ENCODE peak calls at places on chromosome 4, in four cellular contexts. One of them, this sample, is unnamed.

GRCh38 chr4:148116971-148117370 is 325.2 kb downstream of the NR3C2 start:
- DNase-seq in PC-9: no peak
- DNase-seq in activated T-helper 1 cell treated with anti-CD3 and anti-CD28 coated beads, Interleukin-12 subunit alpha, Interleukin-12 subunit beta, Interleukin-2, Interleukin-4 antibody, amounts not matched to agents 30 ng/mL and 10 ng/mL and 1 ng/mL, durations not matched to agents 14 hours and 24 hours and 36 hours: no peak
- DNase-seq in NCI-H774: no peak
- DNase-seq in this sample: no peak

GRCh38 chr4:973431-974397 is at the start of gene DGKQ:
- DNase-seq in PC-9: peak
- DNase-seq in activated T-helper 1 cell treated with anti-CD3 and anti-CD28 coated beads, Interleukin-12 subunit alpha, Interleukin-12 subunit beta, Interleukin-2, Interleukin-4 antibody, amounts not matched to agents 30 ng/mL and 10 ng/mL and 1 ng/mL, durations not matched to agents 14 hours and 24 hours and 36 hours: peak
- DNase-seq in NCI-H774: peak
- DNase-seq in this sample: peak

GRCh38 chr4:106032851-106033286 is 137.6 kb downstream of the NPNT start:
- DNase-seq in PC-9: no peak
- DNase-seq in activated T-helper 1 cell treated with anti-CD3 and anti-CD28 coated beads, Interleukin-12 subunit alpha, Interleukin-12 subunit beta, Interleukin-2, Interleukin-4 antibody, amounts not matched to agents 30 ng/mL and 10 ng/mL and 1 ng/mL, durations not matched to agents 14 hours and 24 hours and 36 hours: no peak
- DNase-seq in NCI-H774: no peak
- DNase-seq in this sample: peak

GRCh38 chr4:122017296-122017695 is 65.4 kb upstream of the TRPC3 start:
- DNase-seq in PC-9: no peak
- DNase-seq in activated T-helper 1 cell treated with anti-CD3 and anti-CD28 coated beads, Interleukin-12 subunit alpha, Interleukin-12 subunit beta, Interleukin-2, Interleukin-4 antibody, amounts not matched to agents 30 ng/mL and 10 ng/mL and 1 ng/mL, durations not matched to agents 14 hours and 24 hours and 36 hours: no peak
- DNase-seq in NCI-H774: no peak
- DNase-seq in this sample: no peak

GRCh38 chr4:74449571-74450297 is 4.8 kb downstream of the AREG start:
- DNase-seq in PC-9: no peak
- DNase-seq in activated T-helper 1 cell treated with anti-CD3 and anti-CD28 coated beads, Interleukin-12 subunit alpha, Interleukin-12 subunit beta, Interleukin-2, Interleukin-4 antibody, amounts not matched to agents 30 ng/mL and 10 ng/mL and 1 ng/mL, durations not matched to agents 14 hours and 24 hours and 36 hours: no peak
- DNase-seq in NCI-H774: no peak
- DNase-seq in this sample: no peak

GRCh38 chr4:153916273-153916755 is 127.4 kb upstream of the SFRP2 start:
- DNase-seq in PC-9: no peak
- DNase-seq in activated T-helper 1 cell treated with anti-CD3 and anti-CD28 coated beads, Interleukin-12 subunit alpha, Interleukin-12 subunit beta, Interleukin-2, Interleukin-4 antibody, amounts not matched to agents 30 ng/mL and 10 ng/mL and 1 ng/mL, durations not matched to agents 14 hours and 24 hours and 36 hours: no peak
- DNase-seq in NCI-H774: no peak
- DNase-seq in this sample: no peak

GRCh38 chr4:135672202-135672601 is 1470.6 kb upstream of the PABPC4L start:
- DNase-seq in PC-9: no peak
- DNase-seq in activated T-helper 1 cell treated with anti-CD3 and anti-CD28 coated beads, Interleukin-12 subunit alpha, Interleukin-12 subunit beta, Interleukin-2, Interleukin-4 antibody, amounts not matched to agents 30 ng/mL and 10 ng/mL and 1 ng/mL, durations not matched to agents 14 hours and 24 hours and 36 hours: no peak
- DNase-seq in NCI-H774: no peak
- DNase-seq in this sample: no peak

GRCh38 chr4:117467404-117467803 is 382.0 kb upstream of the TRAM1L1 start:
- DNase-seq in PC-9: no peak
- DNase-seq in activated T-helper 1 cell treated with anti-CD3 and anti-CD28 coated beads, Interleukin-12 subunit alpha, Interleukin-12 subunit beta, Interleukin-2, Interleukin-4 antibody, amounts not matched to agents 30 ng/mL and 10 ng/mL and 1 ng/mL, durations not matched to agents 14 hours and 24 hours and 36 hours: no peak
- DNase-seq in NCI-H774: no peak
- DNase-seq in this sample: no peak

GRCh38 chr4:6892190-6892908 is 17.3 kb upstream of the TBC1D14 start:
- DNase-seq in PC-9: no peak
- DNase-seq in activated T-helper 1 cell treated with anti-CD3 and anti-CD28 coated beads, Interleukin-12 subunit alpha, Interleukin-12 subunit beta, Interleukin-2, Interleukin-4 antibody, amounts not matched to agents 30 ng/mL and 10 ng/mL and 1 ng/mL, durations not matched to agents 14 hours and 24 hours and 36 hours: peak
- DNase-seq in NCI-H774: no peak
- DNase-seq in this sample: no peak

This sample was measured in T1000.